ENCODE peak calls at places on chromosomes 12 and 14, in ten cellular contexts. One of them, this sample, is unnamed.

GRCh38 chr14:96242126-96242525 is 13.9 kb upstream of the BDKRB1 start:
- DNase-seq in stimulated activated CD8-positive, alpha-beta memory T cell treated with anti-CD3 and anti-CD28 coated beads, Interleukin-12 subunit alpha, Interleukin-12 subunit beta, amount 100 ng/mL, for 1 hour: no peak
- DNase-seq in CD4-positive, CD25-positive, alpha-beta regulatory T cell: no peak
- DNase-seq in amniotic stem cell: no peak
- DNase-seq in T-cell: no peak
- DNase-seq in fibroblast of the aortic adventitia: no peak
- DNase-seq in GDM1: no peak
- DNase-seq in neural progenitor cell: no peak
- DNase-seq in AG08395: no peak
- DNase-seq in GM20000: no peak
- DNase-seq in this sample: no peak

GRCh38 chr12:68349921-68350606 is 17.9 kb upstream of the MDM1 start:
- DNase-seq in CD4-positive, CD25-positive, alpha-beta regulatory T cell: no peak
- DNase-seq in stimulated activated CD8-positive, alpha-beta memory T cell treated with anti-CD3 and anti-CD28 coated beads, Interleukin-12 subunit alpha, Interleukin-12 subunit beta, amount 100 ng/mL, for 1 hour: no peak
- DNase-seq in GDM1: no peak
- DNase-seq in T-cell: no peak
- DNase-seq in GM20000: no peak
- DNase-seq in fibroblast of the aortic adventitia: no peak
- DNase-seq in AG08395: no peak
- DNase-seq in amniotic stem cell: no peak
- DNase-seq in neural progenitor cell: no peak
- DNase-seq in this sample: no peak

GRCh38 chr12:112252184-112252583 is 126.8 kb downstream of the TRAFD1 start:
- DNase-seq in stimulated activated CD8-positive, alpha-beta memory T cell treated with anti-CD3 and anti-CD28 coated beads, Interleukin-12 subunit alpha, Interleukin-12 subunit beta, amount 100 ng/mL, for 1 hour: no peak
- DNase-seq in AG08395: peak
- DNase-seq in amniotic stem cell: no peak
- DNase-seq in GM20000: no peak
- DNase-seq in T-cell: no peak
- DNase-seq in CD4-positive, CD25-positive, alpha-beta regulatory T cell: no peak
- DNase-seq in GDM1: no peak
- DNase-seq in neural progenitor cell: no peak
- DNase-seq in fibroblast of the aortic adventitia: peak
- DNase-seq in this sample: no peak

GRCh38 chr14:89458713-89459112 is 41.7 kb upstream of the FOXN3 start:
- DNase-seq in CD4-positive, CD25-positive, alpha-beta regulatory T cell: no peak
- DNase-seq in neural progenitor cell: no peak
- DNase-seq in stimulated activated CD8-positive, alpha-beta memory T cell treated with anti-CD3 and anti-CD28 coated beads, Interleukin-12 subunit alpha, Interleukin-12 subunit beta, amount 100 ng/mL, for 1 hour: no peak
- DNase-seq in GM20000: no peak
- DNase-seq in T-cell: no peak
- DNase-seq in amniotic stem cell: no peak
- DNase-seq in fibroblast of the aortic adventitia: no peak
- DNase-seq in AG08395: no peak
- DNase-seq in GDM1: no peak
- DNase-seq in this sample: no peak

GRCh38 chr14:71590131-71590530 is 342.1 kb upstream of the RGS6 start:
- DNase-seq in GDM1: no peak
- DNase-seq in stimulated activated CD8-positive, alpha-beta memory T cell treated with anti-CD3 and anti-CD28 coated beads, Interleukin-12 subunit alpha, Interleukin-12 subunit beta, amount 100 ng/mL, for 1 hour: no peak
- DNase-seq in neural progenitor cell: no peak
- DNase-seq in amniotic stem cell: no peak
- DNase-seq in CD4-positive, CD25-positive, alpha-beta regulatory T cell: no peak
- DNase-seq in T-cell: no peak
- DNase-seq in AG08395: no peak
- DNase-seq in fibroblast of the aortic adventitia: no peak
- DNase-seq in GM20000: no peak
- DNase-seq in this sample: no peak

GRCh38 chr12:98595152-98595988 is 1.9 kb downstream of the SLC25A3 start:
- DNase-seq in AG08395: peak
- DNase-seq in neural progenitor cell: no peak
- DNase-seq in fibroblast of the aortic adventitia: peak
- DNase-seq in T-cell: no peak
- DNase-seq in stimulated activated CD8-positive, alpha-beta memory T cell treated with anti-CD3 and anti-CD28 coated beads, Interleukin-12 subunit alpha, Interleukin-12 subunit beta, amount 100 ng/mL, for 1 hour: no peak
- DNase-seq in amniotic stem cell: peak
- DNase-seq in GDM1: no peak
- DNase-seq in CD4-positive, CD25-positive, alpha-beta regulatory T cell: no peak
- DNase-seq in GM20000: no peak
- DNase-seq in this sample: peak

GRCh38 chr14:55847766-55848165 is 267.8 kb downstream of the KTN1 start:
- DNase-seq in stimulated activated CD8-positive, alpha-beta memory T cell treated with anti-CD3 and anti-CD28 coated beads, Interleukin-12 subunit alpha, Interleukin-12 subunit beta, amount 100 ng/mL, for 1 hour: no peak
- DNase-seq in T-cell: no peak
- DNase-seq in neural progenitor cell: no peak
- DNase-seq in fibroblast of the aortic adventitia: peak
- DNase-seq in amniotic stem cell: peak
- DNase-seq in CD4-positive, CD25-positive, alpha-beta regulatory T cell: no peak
- DNase-seq in GM20000: no peak
- DNase-seq in AG08395: peak
- DNase-seq in GDM1: no peak
- DNase-seq in this sample: no peak

GRCh38 chr12:52630609-52631200 is 12.3 kb upstream of the KRT73 start:
- DNase-seq in T-cell: no peak
- DNase-seq in AG08395: no peak
- DNase-seq in CD4-positive, CD25-positive, alpha-beta regulatory T cell: no peak
- DNase-seq in GM20000: no peak
- DNase-seq in neural progenitor cell: no peak
- DNase-seq in GDM1: peak
- DNase-seq in amniotic stem cell: no peak
- DNase-seq in fibroblast of the aortic adventitia: no peak
- DNase-seq in stimulated activated CD8-positive, alpha-beta memory T cell treated with anti-CD3 and anti-CD28 coated beads, Interleukin-12 subunit alpha, Interleukin-12 subunit beta, amount 100 ng/mL, for 1 hour: no peak
- DNase-seq in this sample: no peak

GRCh38 chr14:20489093-20489994 is 16.0 kb upstream of the RNASE10 start:
- DNase-seq in T-cell: no peak
- DNase-seq in stimulated activated CD8-positive, alpha-beta memory T cell treated with anti-CD3 and anti-CD28 coated beads, Interleukin-12 subunit alpha, Interleukin-12 subunit beta, amount 100 ng/mL, for 1 hour: no peak
- DNase-seq in neural progenitor cell: no peak
- DNase-seq in fibroblast of the aortic adventitia: peak
- DNase-seq in CD4-positive, CD25-positive, alpha-beta regulatory T cell: no peak
- DNase-seq in GDM1: no peak
- DNase-seq in AG08395: no peak
- DNase-seq in GM20000: peak
- DNase-seq in amniotic stem cell: no peak
- DNase-seq in this sample: peak

GRCh38 chr14:81450100-81450531 is 50.0 kb upstream of the STON2 start:
- DNase-seq in stimulated activated CD8-positive, alpha-beta memory T cell treated with anti-CD3 and anti-CD28 coated beads, Interleukin-12 subunit alpha, Interleukin-12 subunit beta, amount 100 ng/mL, for 1 hour: no peak
- DNase-seq in neural progenitor cell: peak
- DNase-seq in AG08395: no peak
- DNase-seq in GDM1: no peak
- DNase-seq in CD4-positive, CD25-positive, alpha-beta regulatory T cell: no peak
- DNase-seq in GM20000: no peak
- DNase-seq in fibroblast of the aortic adventitia: peak
- DNase-seq in T-cell: no peak
- DNase-seq in amniotic stem cell: no peak
- DNase-seq in this sample: no peak

GRCh38 chr12:108890208-108890607 is 10.3 kb downstream of the DAO start:
- DNase-seq in amniotic stem cell: no peak
- DNase-seq in stimulated activated CD8-positive, alpha-beta memory T cell treated with anti-CD3 and anti-CD28 coated beads, Interleukin-12 subunit alpha, Interleukin-12 subunit beta, amount 100 ng/mL, for 1 hour: no peak
- DNase-seq in neural progenitor cell: peak
- DNase-seq in CD4-positive, CD25-positive, alpha-beta regulatory T cell: no peak
- DNase-seq in GDM1: no peak
- DNase-seq in GM20000: no peak
- DNase-seq in fibroblast of the aortic adventitia: peak
- DNase-seq in T-cell: no peak
- DNase-seq in AG08395: peak
- DNase-seq in this sample: no peak

GRCh38 chr12:42326466-42327226 is 679 bp downstream of the PPHLN1 start:
- DNase-seq in neural progenitor cell: peak
- DNase-seq in fibroblast of the aortic adventitia: peak
- DNase-seq in amniotic stem cell: no peak
- DNase-seq in AG08395: peak
- DNase-seq in CD4-positive, CD25-positive, alpha-beta regulatory T cell: peak
- DNase-seq in stimulated activated CD8-positive, alpha-beta memory T cell treated with anti-CD3 and anti-CD28 coated beads, Interleukin-12 subunit alpha, Interleukin-12 subunit beta, amount 100 ng/mL, for 1 hour: no peak
- DNase-seq in T-cell: no peak
- DNase-seq in GM20000: no peak
- DNase-seq in GDM1: no peak
- DNase-seq in this sample: peak

GRCh38 chr12:12586879-12587675 is 24.4 kb upstream of the DUSP16 start:
- DNase-seq in GM20000: no peak
- DNase-seq in neural progenitor cell: no peak
- DNase-seq in stimulated activated CD8-positive, alpha-beta memory T cell treated with anti-CD3 and anti-CD28 coated beads, Interleukin-12 subunit alpha, Interleukin-12 subunit beta, amount 100 ng/mL, for 1 hour: no peak
- DNase-seq in T-cell: no peak
- DNase-seq in CD4-positive, CD25-positive, alpha-beta regulatory T cell: no peak
- DNase-seq in GDM1: no peak
- DNase-seq in AG08395: no peak
- DNase-seq in fibroblast of the aortic adventitia: no peak
- DNase-seq in amniotic stem cell: no peak
- DNase-seq in this sample: no peak

GRCh38 chr14:102516531-102517411 is 7.2 kb upstream of the ANKRD9 start:
- DNase-seq in CD4-positive, CD25-positive, alpha-beta regulatory T cell: peak
- DNase-seq in GDM1: peak
- DNase-seq in T-cell: no peak
- DNase-seq in AG08395: peak
- DNase-seq in stimulated activated CD8-positive, alpha-beta memory T cell treated with anti-CD3 and anti-CD28 coated beads, Interleukin-12 subunit alpha, Interleukin-12 subunit beta, amount 100 ng/mL, for 1 hour: peak
- DNase-seq in fibroblast of the aortic adventitia: no peak
- DNase-seq in amniotic stem cell: no peak
- DNase-seq in GM20000: peak
- DNase-seq in neural progenitor cell: peak
- DNase-seq in this sample: no peak

GRCh38 chr12:114920828-114921579 is 237.0 kb upstream of the TBX3 start:
- DNase-seq in CD4-positive, CD25-positive, alpha-beta regulatory T cell: no peak
- DNase-seq in amniotic stem cell: no peak
- DNase-seq in T-cell: no peak
- DNase-seq in fibroblast of the aortic adventitia: peak
- DNase-seq in GM20000: no peak
- DNase-seq in stimulated activated CD8-positive, alpha-beta memory T cell treated with anti-CD3 and anti-CD28 coated beads, Interleukin-12 subunit alpha, Interleukin-12 subunit beta, amount 100 ng/mL, for 1 hour: no peak
- DNase-seq in AG08395: peak
- DNase-seq in neural progenitor cell: no peak
- DNase-seq in GDM1: no peak
- DNase-seq in this sample: peak

GRCh38 chr14:23351681-23352505 is 794 bp downstream of the SLC22A17 start:
- DNase-seq in CD4-positive, CD25-positive, alpha-beta regulatory T cell: no peak
- DNase-seq in stimulated activated CD8-positive, alpha-beta memory T cell treated with anti-CD3 and anti-CD28 coated beads, Interleukin-12 subunit alpha, Interleukin-12 subunit beta, amount 100 ng/mL, for 1 hour: no peak
- DNase-seq in AG08395: no peak
- DNase-seq in amniotic stem cell: no peak
- DNase-seq in GDM1: no peak
- DNase-seq in fibroblast of the aortic adventitia: no peak
- DNase-seq in GM20000: peak
- DNase-seq in neural progenitor cell: peak
- DNase-seq in T-cell: no peak
- DNase-seq in this sample: no peak

GRCh38 chr12:43937947-43938346 is 102.1 kb downstream of the TMEM117 start:
- DNase-seq in CD4-positive, CD25-positive, alpha-beta regulatory T cell: no peak
- DNase-seq in stimulated activated CD8-positive, alpha-beta memory T cell treated with anti-CD3 and anti-CD28 coated beads, Interleukin-12 subunit alpha, Interleukin-12 subunit beta, amount 100 ng/mL, for 1 hour: no peak
- DNase-seq in T-cell: no peak
- DNase-seq in fibroblast of the aortic adventitia: peak
- DNase-seq in AG08395: no peak
- DNase-seq in GM20000: no peak
- DNase-seq in GDM1: no peak
- DNase-seq in amniotic stem cell: no peak
- DNase-seq in neural progenitor cell: no peak
- DNase-seq in this sample: no peak

GRCh38 chr12:69655616-69656336 is 43.3 kb downstream of the BEST3 start:
- DNase-seq in GDM1: no peak
- DNase-seq in fibroblast of the aortic adventitia: peak
- DNase-seq in neural progenitor cell: no peak
- DNase-seq in stimulated activated CD8-positive, alpha-beta memory T cell treated with anti-CD3 and anti-CD28 coated beads, Interleukin-12 subunit alpha, Interleukin-12 subunit beta, amount 100 ng/mL, for 1 hour: no peak
- DNase-seq in CD4-positive, CD25-positive, alpha-beta regulatory T cell: no peak
- DNase-seq in T-cell: no peak
- DNase-seq in amniotic stem cell: peak
- DNase-seq in AG08395: peak
- DNase-seq in GM20000: no peak
- DNase-seq in this sample: no peak

GRCh38 chr12:131869871-131870418 is 24.5 kb upstream of the ULK1 start:
- DNase-seq in fibroblast of the aortic adventitia: peak
- DNase-seq in amniotic stem cell: peak
- DNase-seq in GM20000: no peak
- DNase-seq in GDM1: no peak
- DNase-seq in stimulated activated CD8-positive, alpha-beta memory T cell treated with anti-CD3 and anti-CD28 coated beads, Interleukin-12 subunit alpha, Interleukin-12 subunit beta, amount 100 ng/mL, for 1 hour: no peak
- DNase-seq in neural progenitor cell: no peak
- DNase-seq in AG08395: peak
- DNase-seq in CD4-positive, CD25-positive, alpha-beta regulatory T cell: no peak
- DNase-seq in T-cell: no peak
- DNase-seq in this sample: no peak

GRCh38 chr14:93055651-93056115 is 60.0 kb downstream of the ITPK1 start:
- DNase-seq in CD4-positive, CD25-positive, alpha-beta regulatory T cell: no peak
- DNase-seq in fibroblast of the aortic adventitia: no peak
- DNase-seq in amniotic stem cell: no peak
- DNase-seq in GM20000: no peak
- DNase-seq in stimulated activated CD8-positive, alpha-beta memory T cell treated with anti-CD3 and anti-CD28 coated beads, Interleukin-12 subunit alpha, Interleukin-12 subunit beta, amount 100 ng/mL, for 1 hour: no peak
- DNase-seq in GDM1: no peak
- DNase-seq in neural progenitor cell: no peak
- DNase-seq in T-cell: no peak
- DNase-seq in AG08395: no peak
- DNase-seq in this sample: no peak

GRCh38 chr14:55245657-55246268 is 25.5 kb upstream of the FBXO34 start:
- DNase-seq in neural progenitor cell: peak
- DNase-seq in T-cell: peak
- DNase-seq in fibroblast of the aortic adventitia: peak
- DNase-seq in GDM1: peak
- DNase-seq in AG08395: peak
- DNase-seq in amniotic stem cell: no peak
- DNase-seq in GM20000: peak
- DNase-seq in stimulated activated CD8-positive, alpha-beta memory T cell treated with anti-CD3 and anti-CD28 coated beads, Interleukin-12 subunit alpha, Interleukin-12 subunit beta, amount 100 ng/mL, for 1 hour: no peak
- DNase-seq in CD4-positive, CD25-positive, alpha-beta regulatory T cell: peak
- DNase-seq in this sample: peak

GRCh38 chr12:67640863-67641262 is 7.7 kb upstream of the DYRK2 start:
- DNase-seq in fibroblast of the aortic adventitia: no peak
- DNase-seq in CD4-positive, CD25-positive, alpha-beta regulatory T cell: no peak
- DNase-seq in AG08395: peak
- DNase-seq in GM20000: no peak
- DNase-seq in T-cell: no peak
- DNase-seq in amniotic stem cell: no peak
- DNase-seq in neural progenitor cell: no peak
- DNase-seq in stimulated activated CD8-positive, alpha-beta memory T cell treated with anti-CD3 and anti-CD28 coated beads, Interleukin-12 subunit alpha, Interleukin-12 subunit beta, amount 100 ng/mL, for 1 hour: no peak
- DNase-seq in GDM1: no peak
- DNase-seq in this sample: no peak

GRCh38 chr12:47766496-47767196 is 6.4 kb upstream of the SLC48A1 start:
- DNase-seq in neural progenitor cell: no peak
- DNase-seq in GM20000: no peak
- DNase-seq in fibroblast of the aortic adventitia: no peak
- DNase-seq in GDM1: peak
- DNase-seq in CD4-positive, CD25-positive, alpha-beta regulatory T cell: no peak
- DNase-seq in T-cell: no peak
- DNase-seq in AG08395: no peak
- DNase-seq in stimulated activated CD8-positive, alpha-beta memory T cell treated with anti-CD3 and anti-CD28 coated beads, Interleukin-12 subunit alpha, Interleukin-12 subunit beta, amount 100 ng/mL, for 1 hour: no peak
- DNase-seq in amniotic stem cell: no peak
- DNase-seq in this sample: no peak

GRCh38 chr12:76199808-76200207 is 115.3 kb upstream of the NAP1L1 start:
- DNase-seq in GDM1: no peak
- DNase-seq in stimulated activated CD8-positive, alpha-beta memory T cell treated with anti-CD3 and anti-CD28 coated beads, Interleukin-12 subunit alpha, Interleukin-12 subunit beta, amount 100 ng/mL, for 1 hour: no peak
- DNase-seq in amniotic stem cell: no peak
- DNase-seq in CD4-positive, CD25-positive, alpha-beta regulatory T cell: no peak
- DNase-seq in T-cell: no peak
- DNase-seq in AG08395: peak
- DNase-seq in neural progenitor cell: no peak
- DNase-seq in GM20000: no peak
- DNase-seq in fibroblast of the aortic adventitia: peak
- DNase-seq in this sample: peak

GRCh38 chr14:105710119-105711057 is 184.0 kb downstream of the TMEM121 start:
- DNase-seq in amniotic stem cell: no peak
- DNase-seq in stimulated activated CD8-positive, alpha-beta memory T cell treated with anti-CD3 and anti-CD28 coated beads, Interleukin-12 subunit alpha, Interleukin-12 subunit beta, amount 100 ng/mL, for 1 hour: no peak
- DNase-seq in neural progenitor cell: no peak
- DNase-seq in GDM1: no peak
- DNase-seq in T-cell: no peak
- DNase-seq in AG08395: no peak
- DNase-seq in GM20000: peak
- DNase-seq in CD4-positive, CD25-positive, alpha-beta regulatory T cell: no peak
- DNase-seq in fibroblast of the aortic adventitia: no peak
- DNase-seq in this sample: no peak

GRCh38 chr14:48805315-48805714 is 780.9 kb downstream of the RPS29 start:
- DNase-seq in CD4-positive, CD25-positive, alpha-beta regulatory T cell: no peak
- DNase-seq in stimulated activated CD8-positive, alpha-beta memory T cell treated with anti-CD3 and anti-CD28 coated beads, Interleukin-12 subunit alpha, Interleukin-12 subunit beta, amount 100 ng/mL, for 1 hour: no peak
- DNase-seq in GM20000: no peak
- DNase-seq in T-cell: no peak
- DNase-seq in fibroblast of the aortic adventitia: no peak
- DNase-seq in GDM1: no peak
- DNase-seq in amniotic stem cell: no peak
- DNase-seq in neural progenitor cell: peak
- DNase-seq in AG08395: no peak
- DNase-seq in this sample: no peak

GRCh38 chr14:80215756-80216581 is 4.7 kb upstream of the DIO2 start:
- DNase-seq in GDM1: no peak
- DNase-seq in amniotic stem cell: no peak
- DNase-seq in AG08395: peak
- DNase-seq in GM20000: no peak
- DNase-seq in T-cell: no peak
- DNase-seq in CD4-positive, CD25-positive, alpha-beta regulatory T cell: no peak
- DNase-seq in neural progenitor cell: peak
- DNase-seq in fibroblast of the aortic adventitia: peak
- DNase-seq in stimulated activated CD8-positive, alpha-beta memory T cell treated with anti-CD3 and anti-CD28 coated beads, Interleukin-12 subunit alpha, Interleukin-12 subunit beta, amount 100 ng/mL, for 1 hour: no peak
- DNase-seq in this sample: no peak

GRCh38 chr12:9163392-9163791 is 44.8 kb downstream of the PZP start:
- DNase-seq in fibroblast of the aortic adventitia: no peak
- DNase-seq in amniotic stem cell: no peak
- DNase-seq in CD4-positive, CD25-positive, alpha-beta regulatory T cell: no peak
- DNase-seq in GDM1: no peak
- DNase-seq in T-cell: no peak
- DNase-seq in GM20000: no peak
- DNase-seq in AG08395: no peak
- DNase-seq in neural progenitor cell: no peak
- DNase-seq in stimulated activated CD8-positive, alpha-beta memory T cell treated with anti-CD3 and anti-CD28 coated beads, Interleukin-12 subunit alpha, Interleukin-12 subunit beta, amount 100 ng/mL, for 1 hour: no peak
- DNase-seq in this sample: no peak

This sample was measured in MV-4-11.